ENCODE peak calls at places on chromosomes 3 and 15, in five cellular contexts. One of them, this sample, is unnamed.

GRCh38 chr3:52193059-52193458 is 4.9 kb upstream of the ALAS1 start:
- DNase-seq in upper lobe of right lung: no peak
- DNase-seq in T1000: peak; percentile 52
- DNase-seq in NCI-H2081: no peak
- DNase-seq in bronchial epithelial cell: peak; percentile 57
- DNase-seq in this sample: no peak

GRCh38 chr15:101133751-101134261 is 118.0 kb downstream of the CHSY1 start:
- DNase-seq in upper lobe of right lung: no peak
- DNase-seq in T1000: no peak
- DNase-seq in NCI-H2081: no peak
- DNase-seq in bronchial epithelial cell: no peak
- DNase-seq in this sample: no peak

GRCh38 chr3:36695769-36696137 is 68.6 kb downstream of the DCLK3 start:
- DNase-seq in upper lobe of right lung: no peak
- DNase-seq in T1000: no peak
- DNase-seq in NCI-H2081: no peak
- DNase-seq in bronchial epithelial cell: peak; percentile 83
- DNase-seq in this sample: no peak

GRCh38 chr15:93243573-93243972 is 154.6 kb upstream of the RGMA start:
- DNase-seq in upper lobe of right lung: no peak
- DNase-seq in T1000: no peak
- DNase-seq in NCI-H2081: no peak
- DNase-seq in bronchial epithelial cell: no peak
- DNase-seq in this sample: no peak

GRCh38 chr3:169846458-169847193 is 23.1 kb downstream of the LRRC31 start:
- DNase-seq in upper lobe of right lung: no peak
- DNase-seq in T1000: peak; percentile 47
- DNase-seq in NCI-H2081: no peak
- DNase-seq in bronchial epithelial cell: peak; percentile 94
- DNase-seq in this sample: no peak

GRCh38 chr3:64342940-64343691 is 117.8 kb upstream of the PRICKLE2 start:
- DNase-seq in upper lobe of right lung: no peak
- DNase-seq in T1000: peak; percentile 51
- DNase-seq in NCI-H2081: no peak
- DNase-seq in bronchial epithelial cell: peak; percentile 96
- DNase-seq in this sample: no peak

GRCh38 chr3:184145120-184145524 is 10.0 kb downstream of the EIF2B5 start:
- DNase-seq in upper lobe of right lung: peak; percentile 66
- DNase-seq in T1000: peak; percentile 18
- DNase-seq in NCI-H2081: peak; percentile 78
- DNase-seq in bronchial epithelial cell: peak; percentile 80
- DNase-seq in this sample: peak; percentile 73

GRCh38 chr3:55630921-55631299 is 143.8 kb upstream of the WNT5A start:
- DNase-seq in upper lobe of right lung: no peak
- DNase-seq in T1000: no peak
- DNase-seq in NCI-H2081: no peak
- DNase-seq in bronchial epithelial cell: no peak
- DNase-seq in this sample: no peak

GRCh38 chr3:17605032-17605431 is 137.4 kb downstream of the TBC1D5 start:
- DNase-seq in upper lobe of right lung: no peak
- DNase-seq in T1000: peak; percentile 7
- DNase-seq in NCI-H2081: no peak
- DNase-seq in bronchial epithelial cell: peak; percentile 94
- DNase-seq in this sample: no peak

GRCh38 chr3:15427981-15428380 is 583 bp downstream of the EAF1 start:
- DNase-seq in upper lobe of right lung: no peak
- DNase-seq in T1000: no peak
- DNase-seq in NCI-H2081: no peak
- DNase-seq in bronchial epithelial cell: no peak
- DNase-seq in this sample: no peak

GRCh38 chr15:46280753-46281521 is 646.1 kb downstream of the SQOR start:
- DNase-seq in upper lobe of right lung: no peak
- DNase-seq in T1000: no peak
- DNase-seq in NCI-H2081: peak; percentile 76
- DNase-seq in bronchial epithelial cell: peak; percentile 13
- DNase-seq in this sample: peak; percentile 30

GRCh38 chr3:97291901-97292300 is 472.7 kb upstream of the ARL6 start:
- DNase-seq in upper lobe of right lung: peak; percentile 48
- DNase-seq in T1000: no peak
- DNase-seq in NCI-H2081: peak; percentile 94
- DNase-seq in bronchial epithelial cell: no peak
- DNase-seq in this sample: no peak

GRCh38 chr15:48702569-48703239 is 57.2 kb upstream of the FBN1 start:
- DNase-seq in upper lobe of right lung: no peak
- DNase-seq in T1000: no peak
- DNase-seq in NCI-H2081: no peak
- DNase-seq in bronchial epithelial cell: no peak
- DNase-seq in this sample: no peak

GRCh38 chr15:89665449-89666146 is 10.3 kb upstream of the KIF7 start:
- DNase-seq in upper lobe of right lung: peak; percentile 81
- DNase-seq in T1000: no peak
- DNase-seq in NCI-H2081: no peak
- DNase-seq in bronchial epithelial cell: peak; percentile 36
- DNase-seq in this sample: peak; percentile 69

GRCh38 chr3:149534671-149535394 is 60.3 kb downstream of the TM4SF4 start:
- DNase-seq in upper lobe of right lung: no peak
- DNase-seq in T1000: no peak
- DNase-seq in NCI-H2081: peak; percentile 87
- DNase-seq in bronchial epithelial cell: no peak
- DNase-seq in this sample: no peak

GRCh38 chr3:186209810-186210752 is 101.2 kb upstream of the ETV5 start:
- DNase-seq in upper lobe of right lung: peak; percentile 72
- DNase-seq in T1000: no peak
- DNase-seq in NCI-H2081: no peak
- DNase-seq in bronchial epithelial cell: peak; percentile 71
- DNase-seq in this sample: no peak

GRCh38 chr3:29454326-29454725 is 173.5 kb downstream of the RBMS3 start:
- DNase-seq in upper lobe of right lung: no peak
- DNase-seq in T1000: no peak
- DNase-seq in NCI-H2081: no peak
- DNase-seq in bronchial epithelial cell: peak; percentile 87
- DNase-seq in this sample: no peak

GRCh38 chr15:69380100-69380725 is 33.9 kb upstream of the KIF23 start:
- DNase-seq in upper lobe of right lung: no peak
- DNase-seq in T1000: no peak
- DNase-seq in NCI-H2081: no peak
- DNase-seq in bronchial epithelial cell: no peak
- DNase-seq in this sample: no peak

GRCh38 chr15:62658498-62658897 is 384.0 kb upstream of the TPM1 start:
- DNase-seq in upper lobe of right lung: no peak
- DNase-seq in T1000: no peak
- DNase-seq in NCI-H2081: no peak
- DNase-seq in bronchial epithelial cell: peak; percentile 5
- DNase-seq in this sample: no peak

GRCh38 chr3:48268381-48268935 is 27.6 kb downstream of the ZNF589 start:
- DNase-seq in upper lobe of right lung: no peak
- DNase-seq in T1000: no peak
- DNase-seq in NCI-H2081: no peak
- DNase-seq in bronchial epithelial cell: peak; percentile 99
- DNase-seq in this sample: peak; percentile 73

GRCh38 chr15:39456113-39456512 is 124.8 kb upstream of the THBS1 start:
- DNase-seq in upper lobe of right lung: no peak
- DNase-seq in T1000: no peak
- DNase-seq in NCI-H2081: no peak
- DNase-seq in bronchial epithelial cell: no peak
- DNase-seq in this sample: no peak

GRCh38 chr3:125374501-125374995 is 577 bp downstream of the ZNF148 start:
- DNase-seq in upper lobe of right lung: peak; percentile 79
- DNase-seq in T1000: no peak
- DNase-seq in NCI-H2081: peak; percentile 62
- DNase-seq in bronchial epithelial cell: peak; percentile 35
- DNase-seq in this sample: peak; percentile 68

GRCh38 chr15:100241572-100242479 is 99.9 kb downstream of the ADAMTS17 start:
- DNase-seq in upper lobe of right lung: no peak
- DNase-seq in T1000: peak; percentile 25
- DNase-seq in NCI-H2081: no peak
- DNase-seq in bronchial epithelial cell: peak; percentile 44
- DNase-seq in this sample: no peak

GRCh38 chr3:157115069-157116006 is 44.6 kb downstream of the CCNL1 start:
- DNase-seq in upper lobe of right lung: no peak
- DNase-seq in T1000: no peak
- DNase-seq in NCI-H2081: no peak
- DNase-seq in bronchial epithelial cell: peak; percentile 84
- DNase-seq in this sample: no peak

GRCh38 chr3:183782576-183782975 is 42.8 kb downstream of the MAP6D1 start:
- DNase-seq in upper lobe of right lung: no peak
- DNase-seq in T1000: no peak
- DNase-seq in NCI-H2081: no peak
- DNase-seq in bronchial epithelial cell: no peak
- DNase-seq in this sample: no peak

GRCh38 chr15:68230157-68231100 is 901 bp upstream of the CLN6 start:
- DNase-seq in upper lobe of right lung: no peak
- DNase-seq in T1000: no peak
- DNase-seq in NCI-H2081: no peak
- DNase-seq in bronchial epithelial cell: no peak
- DNase-seq in this sample: peak; percentile 56

GRCh38 chr15:92580021-92580420 is 75.6 kb downstream of the FAM174B start:
- DNase-seq in upper lobe of right lung: no peak
- DNase-seq in T1000: no peak
- DNase-seq in NCI-H2081: no peak
- DNase-seq in bronchial epithelial cell: no peak
- DNase-seq in this sample: no peak

GRCh38 chr15:23629234-23629805 is 18.3 kb downstream of the MAGEL2 start:
- DNase-seq in upper lobe of right lung: no peak
- DNase-seq in T1000: no peak
- DNase-seq in NCI-H2081: no peak
- DNase-seq in bronchial epithelial cell: peak; percentile 5
- DNase-seq in this sample: no peak

GRCh38 chr3:52372822-52373504 is 56.8 kb downstream of the DNAH1 start:
- DNase-seq in upper lobe of right lung: peak; percentile 76
- DNase-seq in T1000: no peak
- DNase-seq in NCI-H2081: no peak
- DNase-seq in bronchial epithelial cell: no peak
- DNase-seq in this sample: peak; percentile 47

GRCh38 chr3:34198309-34198708 is 399.9 kb downstream of the PDCD6IP start:
- DNase-seq in upper lobe of right lung: no peak
- DNase-seq in T1000: no peak
- DNase-seq in NCI-H2081: no peak
- DNase-seq in bronchial epithelial cell: no peak
- DNase-seq in this sample: no peak

GRCh38 chr15:77546050-77546501 is 86.6 kb downstream of the LINGO1 start:
- DNase-seq in upper lobe of right lung: no peak
- DNase-seq in T1000: peak; percentile 25
- DNase-seq in NCI-H2081: no peak
- DNase-seq in bronchial epithelial cell: peak; percentile 76
- DNase-seq in this sample: no peak

GRCh38 chr15:70669006-70669602 is 94.3 kb downstream of the UACA start:
- DNase-seq in upper lobe of right lung: no peak
- DNase-seq in T1000: no peak
- DNase-seq in NCI-H2081: no peak
- DNase-seq in bronchial epithelial cell: no peak
- DNase-seq in this sample: no peak